ENCODE peak calls at places on chromosomes 3 and 15, in seven cellular contexts. I, Q, G, A, N, T and E are unnamed samples.

GRCh38 chr15:66882251-66883020 is 180.4 kb downstream of the SMAD6 start:
- DNase-seq in Q (no peak), I (no peak), G (no peak), N (no peak), T (peak; percentile 83), A (peak; percentile 36), E (no peak)

GRCh38 chr3:16200411-16200810 is 25.9 kb downstream of the GALNT15 start:
- DNase-seq in N (no peak), T (peak; percentile 43), A (no peak), I (no peak), G (no peak), Q (no peak), E (no peak)

GRCh38 chr3:102593754-102594602 is 159.2 kb downstream of the ZPLD1 start:
- DNase-seq in A (no peak), N (no peak), Q (no peak), G (no peak), T (no peak), I (no peak), E (no peak)

GRCh38 chr3:78580691-78581090 is 1187.1 kb downstream of the ROBO1 start:
- DNase-seq in A (no peak), N (no peak), I (no peak), G (no peak), Q (no peak), T (peak; percentile 5), E (no peak)

GRCh38 chr3:55668359-55668758 is 181.3 kb upstream of the WNT5A start:
- DNase-seq in T (no peak), N (no peak), I (no peak), Q (no peak), G (no peak), A (no peak), E (no peak)

GRCh38 chr3:145902166-145902565 is 258.8 kb downstream of the PLOD2 start:
- DNase-seq in Q (no peak), G (no peak), A (no peak), I (no peak), N (no peak), T (no peak), E (no peak)

GRCh38 chr15:67091073-67091965 is 25.9 kb downstream of the SMAD3 start:
- DNase-seq in T (peak; percentile 82), I (no peak), A (peak; percentile 85), N (peak; percentile 73), Q (peak; percentile 72), G (no peak), E (peak; percentile 74)

GRCh38 chr15:92492556-92492955 is 98.9 kb downstream of the ST8SIA2 start:
- DNase-seq in I (no peak), T (no peak), Q (no peak), N (no peak), A (no peak), G (no peak), E (no peak)

GRCh38 chr3:71309342-71309741 is 274.2 kb downstream of the FOXP1 start:
- DNase-seq in T (no peak), N (peak; percentile 55), I (no peak), G (no peak), Q (no peak), A (no peak), E (no peak)

GRCh38 chr3:106817706-106818105 is 559.5 kb upstream of the CCDC54 start:
- DNase-seq in G (no peak), T (no peak), A (no peak), N (no peak), Q (no peak), I (no peak), E (no peak)

GRCh38 chr3:25174251-25174650 is 253.8 kb upstream of the RARB start:
- DNase-seq in T (no peak), I (no peak), N (no peak), A (no peak), G (no peak), Q (no peak), E (no peak)

GRCh38 chr3:31909455-31909854 is 71.6 kb downstream of the OSBPL10 start:
- DNase-seq in N (no peak), Q (no peak), A (no peak), G (no peak), I (no peak), T (no peak), E (no peak)

GRCh38 chr3:171088984-171089754 is 62.6 kb upstream of the SLC2A2 start:
- DNase-seq in A (no peak), I (no peak), Q (no peak), G (no peak), N (no peak), T (peak; percentile 41), E (no peak)

GRCh38 chr3:78659386-78659987 is 1108.3 kb downstream of the ROBO1 start:
- DNase-seq in T (peak; percentile 1), A (no peak), G (no peak), I (peak; percentile 9), Q (no peak), N (peak; percentile 19), E (no peak)

GRCh38 chr3:182292586-182292985 is 500.7 kb upstream of the ATP11B start:
- DNase-seq in Q (no peak), N (no peak), G (no peak), A (no peak), I (no peak), T (no peak), E (no peak)

GRCh38 chr15:89341316-89342005 is 6.8 kb upstream of the POLG start:
- DNase-seq in Q (peak; percentile 76), A (no peak), N (no peak), I (no peak), T (no peak), G (no peak), E (peak; percentile 78)

GRCh38 chr3:175093738-175094137 is 234.6 kb downstream of the NAALADL2 start:
- DNase-seq in A (no peak), T (no peak), Q (no peak), N (no peak), G (no peak), I (no peak), E (no peak)

GRCh38 chr3:22156868-22157267 is 405.9 kb upstream of the ZNF385D start:
- DNase-seq in T (no peak), N (no peak), A (no peak), I (no peak), G (no peak), Q (no peak), E (no peak)

GRCh38 chr3:121975702-121976302 is 46.2 kb downstream of the ILDR1 start:
- DNase-seq in A (no peak), T (no peak), Q (no peak), N (no peak), G (no peak), I (no peak), E (no peak)

GRCh38 chr15:29348308-29348914 is 78.8 kb upstream of the NSMCE3 start:
- DNase-seq in Q (peak; percentile 29), I (no peak), N (no peak), T (no peak), A (no peak), G (no peak), E (no peak)

GRCh38 chr3:195522254-195523023 is 20.7 kb downstream of the PPP1R2 start:
- DNase-seq in T (no peak), I (peak; percentile 36), G (peak; percentile 48), A (peak; percentile 43), Q (no peak), N (peak; percentile 56), E (no peak)

GRCh38 chr15:89632563-89633430 is 22.5 kb downstream of the KIF7 start:
- DNase-seq in A (no peak), N (no peak), T (no peak), Q (no peak), G (no peak), I (no peak), E (no peak)

GRCh38 chr3:16824085-16824696 is 60.6 kb upstream of the PLCL2 start:
- DNase-seq in Q (no peak), T (no peak), G (no peak), A (no peak), N (no peak), I (no peak), E (no peak)

GRCh38 chr3:106711650-106712049 is 665.6 kb upstream of the CCDC54 start:
- DNase-seq in I (no peak), Q (no peak), A (no peak), T (peak; percentile 19), N (no peak), G (no peak), E (no peak)